ENCODE peak calls at places on chromosomes 11 and 22, in four cellular contexts. G, M, W and I are unnamed samples.

GRCh38 chr11:62125881-62126280 is 2.1 kb downstream of the INCENP start:
- DNase-seq in G (no peak), M (peak; percentile 57), W (no peak), I (no peak)

GRCh38 chr22:45310331-45311032 is 748 bp downstream of the FAM118A start:
- DNase-seq in G (no peak), M (no peak), W (peak; percentile 50), I (no peak)

GRCh38 chr22:19431641-19432091 is at the start of gene HIRA:
- DNase-seq in G (peak; percentile 87), M (peak; percentile 90), W (peak; percentile 90), I (peak; percentile 93)

GRCh38 chr22:39214383-39215069 is 30.3 kb downstream of the PDGFB start:
- DNase-seq in G (peak; percentile 57), M (peak; percentile 76), W (no peak), I (no peak)

GRCh38 chr22:36405671-36406070 is 17.9 kb upstream of the MYH9 start:
- DNase-seq in G (no peak), M (peak; percentile 40), W (no peak), I (peak; percentile 40)

GRCh38 chr22:43897751-43898261 is 6.0 kb upstream of the PNPLA5 start:
- DNase-seq in G (no peak), M (peak; percentile 33), W (no peak), I (no peak)

GRCh38 chr11:117299351-117300300 is 8.5 kb downstream of the BACE1-AS start:
- DNase-seq in G (no peak), M (peak; percentile 12), W (no peak), I (no peak)

GRCh38 chr11:803467-803742 is 1.6 kb downstream of the PIDD1 start:
- DNase-seq in G (no peak), M (no peak), W (no peak), I (no peak)

GRCh38 chr11:24249921-24250320 is 246.9 kb upstream of the LUZP2 start:
- DNase-seq in G (no peak), M (no peak), W (no peak), I (no peak)

GRCh38 chr11:92675810-92676209 is 293.6 kb upstream of the MTNR1B start:
- DNase-seq in G (no peak), M (no peak), W (no peak), I (no peak)

GRCh38 chr11:69818243-69819108 is 740 bp downstream of the FGF3 start:
- DNase-seq in G (peak; percentile 39), M (no peak), W (no peak), I (no peak)

GRCh38 chr22:48431536-48432315 is 1395.9 kb downstream of the BRD1 start:
- DNase-seq in G (no peak), M (no peak), W (no peak), I (no peak)

GRCh38 chr22:41001722-41002122 is 50.5 kb downstream of the RBX1 start:
- DNase-seq in G (no peak), M (peak; percentile 30), W (no peak), I (no peak)

GRCh38 chr11:134670961-134671370 is 258.9 kb upstream of the B3GAT1 start:
- DNase-seq in G (no peak), M (no peak), W (no peak), I (no peak)

GRCh38 chr22:35315855-35316745 is 16.4 kb downstream of the TOM1 start:
- DNase-seq in G (no peak), M (no peak), W (no peak), I (no peak)

GRCh38 chr11:122900803-122901202 is 18.2 kb downstream of the JHY start:
- DNase-seq in G (no peak), M (no peak), W (no peak), I (no peak)

GRCh38 chr11:48090174-48090573 is 109.8 kb downstream of the PTPRJ start:
- DNase-seq in G (no peak), M (no peak), W (no peak), I (no peak)

GRCh38 chr11:30631148-30631547 is 45.0 kb upstream of the MPPED2 start:
- DNase-seq in G (no peak), M (no peak), W (no peak), I (no peak)

GRCh38 chr11:19978668-19979518 is 181.4 kb downstream of the DBX1 start:
- DNase-seq in G (no peak), M (peak; percentile 61), W (no peak), I (no peak)

GRCh38 chr22:19897726-19898515 is 43.2 kb upstream of the GNB1L start:
- DNase-seq in G (no peak), M (no peak), W (no peak), I (no peak)

GRCh38 chr22:17260950-17261349 is 41.7 kb upstream of the ADA2 start:
- DNase-seq in G (peak; percentile 42), M (no peak), W (no peak), I (no peak)

GRCh38 chr11:765025-765801 is 12.1 kb downstream of the GATD1 start:
- DNase-seq in G (peak; percentile 82), M (peak; percentile 74), W (no peak), I (peak; percentile 55)

GRCh38 chr11:65384301-65384889 is 1.9 kb upstream of the SLC25A45 start:
- DNase-seq in G (no peak), M (no peak), W (no peak), I (no peak)
- TF ChIP-seq CTCF in G (no peak), M (no peak), W (no peak), I (no peak)

GRCh38 chr11:9535189-9535781 is 38.2 kb upstream of the WEE1 start:
- DNase-seq in G (peak; percentile 89), M (peak; percentile 76), W (peak; percentile 69), I (peak; percentile 71)
- TF ChIP-seq CTCF in G (peak; percentile 93), M (peak; percentile 63), W (peak; percentile 58), I (no peak)

GRCh38 chr22:30327864-30328345 is 1.2 kb upstream of the TBC1D10A start:
- DNase-seq in G (peak; percentile 33), M (peak; percentile 63), W (no peak), I (no peak)
- TF ChIP-seq CTCF in G (no peak), M (no peak), W (no peak), I (no peak)

GRCh38 chr22:50326959-50327710 is at the start of gene DENND6B:
- DNase-seq in G (peak; percentile 77), M (peak; percentile 86), W (peak; percentile 84), I (peak; percentile 82)

GRCh38 chr22:50327711-50328019 is 853 bp upstream of the DENND6B start:
- DNase-seq in G (no peak), M (no peak), W (no peak), I (no peak)

GRCh38 chr22:50323900-50324299 is 2.9 kb downstream of the DENND6B start:
- DNase-seq in G (no peak), M (no peak), W (no peak), I (no peak)

GRCh38 chr22:50326225-50326958 is 420 bp downstream of the DENND6B start:
- DNase-seq in G (peak; percentile 30), M (no peak), W (no peak), I (no peak)

DNA sequence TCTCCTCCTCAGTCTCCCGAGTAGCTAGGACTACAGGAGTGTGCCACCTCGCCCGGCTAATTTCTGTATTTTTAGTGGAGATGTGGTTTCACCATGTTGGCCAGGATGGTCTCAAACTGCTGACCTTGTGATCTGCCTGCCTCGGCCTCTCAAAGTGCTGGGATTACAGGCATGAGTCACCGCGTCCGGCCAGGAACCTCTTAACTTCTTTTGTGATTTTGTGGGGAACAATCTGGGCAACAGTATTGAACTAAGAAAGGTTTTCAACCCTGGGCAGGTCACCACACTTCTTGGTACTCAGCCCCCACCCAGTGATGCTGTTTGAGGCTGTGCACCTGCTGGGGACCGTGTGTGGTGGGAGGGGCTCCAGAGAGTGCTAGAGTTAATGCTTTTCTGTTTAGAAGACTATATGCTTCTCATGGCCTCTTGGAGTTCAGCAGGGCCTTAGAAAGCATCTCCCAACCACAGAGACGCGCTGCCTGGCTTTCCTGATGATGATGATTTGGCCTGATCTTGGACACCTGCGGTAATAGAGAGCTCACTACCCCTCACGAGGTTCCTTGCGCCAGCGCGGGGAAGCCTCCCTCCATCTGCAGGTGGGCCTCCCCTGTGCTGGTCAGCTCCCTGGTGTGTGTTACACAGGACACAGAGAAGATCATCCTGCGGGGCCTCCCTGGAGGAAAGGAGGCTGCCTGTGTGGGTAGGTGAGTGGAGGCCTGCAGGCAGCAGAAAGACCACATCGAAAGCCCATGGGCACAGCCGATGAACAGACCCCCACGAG is 1.2 kb downstream of the DENND6B start:
- DNase-seq in G (no peak), M (no peak), W (no peak), I (no peak)
- TF ChIP-seq CTCF in G (no peak), M (no peak), W (no peak), I (no peak)

GRCh38 chr11:110712643-110713468 is 619 bp upstream of the ARHGAP20 start:
- DNase-seq in G (peak; percentile 14), M (no peak), W (peak; percentile 62), I (no peak)
- TF ChIP-seq CTCF in G (no peak), M (no peak), W (no peak), I (no peak)

GRCh38 chr11:125728969-125729368 is 17.1 kb upstream of the PATE1 start:
- DNase-seq in G (no peak), M (no peak), W (no peak), I (no peak)

GRCh38 chr11:125720781-125721180 is 25.3 kb upstream of the PATE1 start:
- DNase-seq in G (no peak), M (no peak), W (no peak), I (no peak)

GRCh38 chr11:125724125-125724524 is 22.0 kb upstream of the PATE1 start:
- DNase-seq in G (no peak), M (no peak), W (no peak), I (no peak)
- TF ChIP-seq CTCF in G (no peak), M (no peak), W (no peak), I (no peak)

DNA sequence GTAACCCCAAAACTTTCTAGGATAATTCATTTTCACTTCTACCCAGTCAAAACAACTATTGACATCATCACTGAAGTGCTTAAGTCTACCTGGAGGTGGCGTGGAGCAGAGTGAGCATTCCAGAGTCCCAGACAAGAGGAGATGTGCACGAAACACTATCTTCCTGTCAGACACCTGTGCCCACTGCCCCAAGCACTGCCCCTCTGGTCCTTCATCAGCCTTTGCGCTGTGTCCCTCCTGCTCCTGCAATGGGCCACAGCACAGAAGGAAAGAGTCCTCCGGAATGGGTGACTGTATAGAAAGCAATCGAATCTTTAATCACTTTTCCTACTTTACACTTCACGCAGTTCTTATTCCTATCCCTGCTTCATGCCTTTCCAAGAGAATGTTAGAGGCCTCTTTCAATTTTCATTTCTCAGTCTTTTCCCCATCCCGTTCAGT is 512 bp upstream of the GRIA4 start:
- DNase-seq in G (peak; percentile 38), M (peak; percentile 20), W (peak; percentile 52), I (no peak)
- TF ChIP-seq CTCF in G (no peak), M (no peak), W (peak; percentile 39), I (no peak)